ENCODE peak calls at places on chromosomes 2 and 18, in nine cellular contexts. A, E, M, C, H, X, K, Q and I are unnamed samples.
A peak's percentile ranks its signal among the peaks of the same experiment; 100 is the strongest.

GRCh38 chr18:37317486-37317885 is 248.1 kb downstream of the CELF4 start:
- DNase-seq in M (no peak), K (no peak), Q (no peak), E (no peak), A (no peak), X (no peak), C (no peak), H (no peak), I (no peak)

GRCh38 chr2:205929445-205930027 is 156.4 kb downstream of the INO80D start:
- DNase-seq in A (no peak), E (no peak), C (no peak), K (no peak), H (peak; percentile 55), Q (no peak), M (no peak), X (no peak), I (no peak)

GRCh38 chr18:74499633-74500032 is 3.5 kb downstream of the CNDP2 start:
- DNase-seq in K (no peak), X (no peak), E (peak; percentile 86), M (peak; percentile 83), A (peak; percentile 82), H (peak; percentile 75), C (peak; percentile 93), Q (no peak), I (peak; percentile 86)

GRCh38 chr2:98835831-98836385 is 100.1 kb downstream of the CRACDL start:
- DNase-seq in X (no peak), Q (no peak), A (no peak), C (no peak), M (no peak), K (no peak), H (no peak), E (no peak), I (no peak)

GRCh38 chr2:231928481-231928880 is 2.3 kb upstream of the NPPC start:
- DNase-seq in E (no peak), H (no peak), A (no peak), K (peak; percentile 3), M (no peak), X (no peak), Q (no peak), C (no peak), I (no peak)

GRCh38 chr2:18299423-18300212 is 260.8 kb downstream of the RDH14 start:
- DNase-seq in K (no peak), M (no peak), A (no peak), Q (peak; percentile 10), E (peak; percentile 28), C (no peak), X (peak; percentile 84), H (peak; percentile 22), I (no peak)

GRCh38 chr2:125516496-125517109 is 1139.4 kb upstream of the GYPC start:
- DNase-seq in E (no peak), M (no peak), K (no peak), A (no peak), X (no peak), C (no peak), Q (no peak), H (no peak), I (peak; percentile 51)

GRCh38 chr2:44598731-44599529 is 237.2 kb downstream of the CAMKMT start:
- DNase-seq in K (no peak), C (no peak), X (no peak), H (no peak), M (no peak), Q (no peak), E (no peak), A (no peak), I (peak; percentile 26)

GRCh38 chr2:344811-345210 is 56.9 kb upstream of the ALKAL2 start:
- DNase-seq in E (no peak), C (no peak), X (no peak), K (no peak), M (no peak), Q (no peak), A (no peak), H (no peak), I (no peak)

GRCh38 chr2:229343661-229344060 is 72.6 kb upstream of the PID1 start:
- DNase-seq in C (no peak), E (no peak), X (no peak), H (no peak), Q (no peak), K (no peak), A (no peak), M (no peak), I (no peak)

DNA sequence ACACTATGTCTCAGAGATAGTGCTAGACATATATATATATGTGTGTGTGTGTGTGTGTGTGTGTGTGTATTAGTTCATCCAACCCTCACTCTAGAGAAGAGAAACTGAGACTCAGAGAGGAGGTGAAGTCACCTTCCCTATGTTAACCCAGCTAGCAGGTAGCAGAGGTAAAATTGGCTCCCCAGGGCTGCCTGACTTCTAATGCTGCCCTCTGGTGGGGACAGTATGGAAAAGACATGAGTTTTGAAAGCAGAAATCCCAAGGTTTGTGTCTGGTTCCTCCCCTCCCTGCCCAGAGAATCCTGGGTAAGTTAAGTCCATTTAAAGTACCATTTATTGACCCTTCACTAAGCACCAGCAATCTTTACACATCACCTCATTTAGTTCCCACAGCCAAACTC is 137.7 kb downstream of the THNSL2 start:
- DNase-seq in E (no peak), X (no peak), M (no peak), A (no peak), Q (peak; percentile 18), C (peak; percentile 1), K (no peak), H (no peak), I (peak; percentile 36)
- TF ChIP-seq CTCF in E (peak; percentile 41), X (peak; percentile 42), M (peak; percentile 7), A (no peak), Q (peak; percentile 29), C (peak; percentile 64), K (no peak), H (no peak), I (peak; percentile 48)

DNA sequence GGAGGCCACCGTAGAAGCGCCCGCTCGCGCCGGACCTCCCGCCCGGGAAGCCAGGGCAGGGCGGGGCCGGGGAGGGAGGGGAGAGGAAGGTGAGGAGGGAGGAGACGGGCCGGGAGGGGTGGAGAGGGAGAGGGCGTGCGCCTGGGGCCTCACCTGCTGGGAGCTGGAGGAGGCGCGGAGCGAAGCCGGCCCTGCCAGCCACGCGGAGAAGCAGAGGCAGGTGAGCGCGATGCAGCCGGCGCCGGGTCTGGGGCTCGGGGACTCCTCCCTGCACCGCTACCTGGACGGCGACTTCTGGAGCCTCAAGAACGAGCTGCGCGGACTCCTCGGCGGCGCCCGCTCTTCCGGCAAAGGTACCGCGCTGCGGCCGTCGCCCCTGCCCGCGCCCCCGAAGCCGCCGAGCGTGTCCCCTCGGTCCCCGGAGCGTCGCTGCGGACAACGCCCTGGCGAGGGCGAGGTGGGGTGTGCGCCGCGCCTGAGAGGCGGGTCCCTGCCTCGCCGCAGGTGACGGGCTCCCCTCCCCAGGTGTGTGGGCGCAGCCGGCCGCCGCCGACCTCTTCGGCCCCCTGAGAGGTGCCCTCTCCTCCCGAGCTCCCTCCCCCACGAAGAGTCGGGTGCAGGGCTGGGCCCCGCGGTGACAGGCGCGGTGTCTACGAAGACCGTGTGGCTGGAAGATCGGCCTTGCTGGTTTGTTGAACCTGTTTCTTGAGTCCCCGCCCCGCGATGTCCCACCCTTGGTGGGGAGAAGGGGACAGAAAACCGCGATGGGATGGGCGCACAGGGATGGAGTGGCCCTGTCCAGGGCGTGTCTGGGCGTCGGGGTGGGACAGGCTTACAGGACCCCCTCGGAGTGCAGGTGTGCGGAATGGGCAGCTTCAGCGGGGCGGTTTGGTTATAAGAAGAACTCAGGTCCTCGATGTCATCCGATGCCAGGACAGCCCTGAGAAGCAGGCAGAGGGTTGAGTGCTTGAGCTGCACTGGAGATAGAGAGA is at the start of gene ACOXL:
- DNase-seq in A (peak; percentile 62), K (no peak), X (no peak), C (peak; percentile 17), E (no peak), M (no peak), H (peak; percentile 72), Q (no peak), I (no peak)
- H3K4me3 ChIP-seq in A (peak within 1 kb of the TSS; percentile 34), K (no peak within 1 kb of the TSS), X (no peak within 1 kb of the TSS), C (peak within 1 kb of the TSS; percentile 44), E (peak within 1 kb of the TSS; percentile 16), M (peak within 1 kb of the TSS; percentile 45), H (peak within 1 kb of the TSS; percentile 3), Q (peak within 1 kb of the TSS; percentile 41), I (peak within 1 kb of the TSS; percentile 28)

GRCh38 chr18:48769006-48769646 is 181.6 kb downstream of the SMAD7 start:
- DNase-seq in Q (no peak), C (no peak), M (peak; percentile 34), X (no peak), K (no peak), A (no peak), H (no peak), E (no peak), I (no peak)

GRCh38 chr18:48772457-48772856 is 178.3 kb downstream of the SMAD7 start:
- DNase-seq in H (no peak), A (no peak), M (no peak), K (no peak), Q (no peak), E (no peak), X (no peak), C (no peak), I (no peak)

GRCh38 chr18:48771641-48772380 is 179.0 kb downstream of the SMAD7 start:
- DNase-seq in X (no peak), H (no peak), M (peak; percentile 83), A (peak; percentile 43), C (no peak), E (peak; percentile 79), Q (no peak), K (no peak), I (no peak)

GRCh38 chr18:48767090-48767670 is 183.6 kb downstream of the SMAD7 start:
- DNase-seq in Q (no peak), H (no peak), K (no peak), M (peak; percentile 85), C (no peak), A (no peak), X (peak; percentile 47), E (peak; percentile 75), I (peak; percentile 31)

DNA sequence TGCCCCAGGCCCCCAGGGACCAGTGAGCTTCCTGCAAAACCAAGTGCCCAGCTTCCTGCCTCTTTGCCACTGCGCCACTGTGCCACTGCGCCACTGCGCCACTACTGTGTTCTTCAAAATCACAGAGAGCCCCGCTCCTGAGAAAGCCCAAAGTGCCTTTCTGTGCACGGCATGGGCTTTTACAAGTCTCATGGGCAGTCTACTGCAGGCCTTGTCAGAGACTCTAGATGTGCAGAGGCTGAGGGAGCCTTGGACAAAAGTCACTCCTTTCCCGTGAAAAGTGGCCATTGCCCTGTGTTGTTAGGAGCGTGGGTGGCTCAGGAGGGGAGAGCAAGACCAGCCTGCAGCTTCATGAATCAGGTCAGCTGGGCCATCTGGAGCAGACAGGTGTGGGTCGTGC is 180.5 kb downstream of the SMAD7 start:
- DNase-seq in A (no peak), K (no peak), M (no peak), H (no peak), E (no peak), C (no peak), X (no peak), Q (no peak), I (no peak)
- TF ChIP-seq CTCF in A (no peak), K (no peak), M (no peak), H (no peak), E (no peak), C (no peak), X (no peak), Q (no peak), I (no peak)

DNA sequence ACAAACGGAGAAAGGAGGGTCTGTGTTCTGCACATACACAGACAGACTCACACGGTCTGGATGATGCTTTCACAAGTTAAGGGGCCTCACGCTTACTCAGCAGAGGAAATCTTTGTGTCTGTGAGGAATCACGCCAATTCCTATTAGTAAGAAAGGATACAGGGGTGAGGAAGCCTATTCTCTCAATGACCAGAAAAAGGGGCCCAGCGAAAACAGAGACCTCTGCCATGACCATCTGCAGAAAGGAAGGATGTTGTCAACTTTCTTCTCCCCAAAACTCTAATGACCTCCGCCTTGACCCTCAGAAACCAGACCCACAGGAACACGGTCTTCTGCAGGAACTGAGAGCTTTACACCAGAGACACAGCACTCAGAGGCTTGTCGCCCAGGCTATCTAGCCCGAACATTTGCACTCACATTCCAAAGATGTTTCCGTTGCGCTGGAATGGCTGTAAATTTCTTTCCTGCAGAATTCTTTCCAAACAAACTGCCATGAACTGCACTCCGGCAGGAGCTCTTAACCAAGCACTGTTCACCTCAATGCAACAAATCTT is 186.3 kb downstream of the TCF4 start:
- DNase-seq in M (no peak), A (no peak), K (peak; percentile 47), E (peak; percentile 26), Q (no peak), H (no peak), X (peak; percentile 81), C (no peak), I (no peak)
- H3K4me3 ChIP-seq in M (peak overlapping the region; percentile 64), A (no peak overlapping the region), K (peak overlapping the region; percentile 14), E (peak overlapping the region; percentile 37), Q (no peak overlapping the region), H (no peak overlapping the region), X (peak overlapping the region; percentile 22), C (no peak overlapping the region), I (no peak overlapping the region)